ENCODE peak calls at places on chromosomes 1 and 21, in seven cellular contexts. A, Z, K, L, P, F and J are unnamed samples.

GRCh38 chr1:3651939-3652537 is at the start of gene TP73:
- DNase-seq in L (no peak), Z (peak; percentile 11), A (no peak), P (no peak), F (no peak), K (no peak), J (no peak)

GRCh38 chr1:206144605-206145004 is 27.4 kb upstream of the AVPR1B start:
- DNase-seq in P (no peak), L (no peak), Z (no peak), F (no peak), A (no peak), K (no peak), J (no peak)

GRCh38 chr1:236534164-236534651 is 10.4 kb downstream of the LGALS8 start:
- DNase-seq in P (no peak), F (no peak), Z (no peak), L (peak; percentile 78), A (no peak), K (no peak), J (peak; percentile 66)

GRCh38 chr1:27203946-27204345 is 30.5 kb upstream of the WDTC1 start:
- DNase-seq in K (no peak), Z (no peak), L (peak; percentile 16), A (no peak), F (peak; percentile 54), P (no peak), J (no peak)

GRCh38 chr1:168303716-168304540 is 23.3 kb downstream of the TBX19 start:
- DNase-seq in L (no peak), P (no peak), Z (peak; percentile 6), F (peak; percentile 11), K (no peak), A (no peak), J (no peak)

GRCh38 chr21:34865922-34866271 is 183.2 kb downstream of the RUNX1 start:
- DNase-seq in Z (peak; percentile 98), K (peak; percentile 91), L (no peak), A (no peak), P (peak; percentile 87), F (peak; percentile 54), J (peak; percentile 69)

GRCh38 chr1:31573261-31573660 is 3.1 kb upstream of the TINAGL1 start:
- DNase-seq in L (no peak), K (no peak), P (no peak), Z (no peak), F (no peak), A (no peak), J (no peak)

GRCh38 chr1:197838836-197839235 is 63.6 kb upstream of the DENND1B start:
- DNase-seq in L (peak; percentile 90), K (no peak), F (no peak), A (no peak), P (no peak), Z (no peak), J (peak; percentile 71)

GRCh38 chr1:116433283-116434257 is 60.5 kb downstream of the ATP1A1 start:
- DNase-seq in L (peak; percentile 59), A (no peak), P (no peak), F (peak; percentile 27), K (no peak), Z (no peak), J (no peak)

GRCh38 chr1:206734499-206735142 is 36.0 kb upstream of the IL19 start:
- DNase-seq in K (peak; percentile 70), F (no peak), L (peak; percentile 37), A (peak; percentile 45), Z (peak; percentile 54), P (no peak), J (peak; percentile 54)

DNA sequence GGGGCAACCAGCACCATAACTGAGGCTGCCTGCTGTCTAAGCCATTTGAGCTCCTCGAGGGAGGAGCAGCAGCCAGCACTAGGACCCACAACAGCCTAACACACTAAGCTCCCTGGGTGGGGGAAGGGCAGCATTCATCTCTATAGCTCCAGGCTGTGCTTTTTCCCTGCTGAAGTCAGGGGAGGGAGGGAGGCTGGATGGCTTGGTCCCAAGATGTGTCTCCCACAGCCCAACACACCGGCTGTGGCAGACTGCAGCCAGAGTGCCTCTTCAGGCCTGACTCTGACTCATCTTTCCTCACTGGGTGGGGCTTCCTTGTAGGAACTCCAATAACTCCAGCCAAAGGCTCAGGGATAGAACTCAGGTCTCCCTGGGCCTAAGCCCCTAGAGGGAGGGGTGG is 296.3 kb downstream of the PRDM2 start:
- DNase-seq in K (peak; percentile 35), Z (no peak), A (no peak), F (no peak), L (no peak), P (peak; percentile 23), J (no peak)
- H3K18ac ChIP-seq in K (no peak overlapping the region), Z (no peak overlapping the region), A (no peak overlapping the region), F (no peak overlapping the region), L (no peak overlapping the region), P (no peak overlapping the region), J (no peak overlapping the region)

DNA sequence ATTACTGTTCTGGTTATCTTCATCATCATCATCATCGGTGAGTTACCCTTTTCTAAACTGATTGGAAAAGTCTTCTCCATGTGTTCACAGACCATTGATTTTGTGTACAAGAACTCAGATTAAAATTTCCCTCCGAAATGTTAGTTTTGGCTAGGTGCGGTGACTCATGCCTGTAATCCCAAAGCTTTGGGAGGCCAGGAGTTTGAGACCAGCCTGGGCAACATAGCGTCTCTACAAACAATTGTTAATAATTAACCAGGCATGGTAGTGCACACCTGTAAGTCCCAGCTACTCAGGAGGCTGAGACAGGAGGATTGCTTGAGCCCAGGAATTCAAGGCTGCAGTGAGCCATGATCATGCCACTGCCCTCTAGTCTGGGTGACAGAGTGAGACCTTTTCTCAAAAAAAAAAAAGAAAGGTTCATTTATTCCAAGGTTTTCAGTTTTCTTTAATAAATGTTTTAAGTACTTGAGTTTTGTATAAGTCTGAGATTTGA is 5.9 kb upstream of the PER3 start:
- DNase-seq in P (no peak), F (no peak), L (no peak), A (no peak), Z (no peak), K (no peak), J (no peak)
- H3K23ac ChIP-seq in P (no peak overlapping the region), F (no peak overlapping the region), L (no peak overlapping the region), A (no peak overlapping the region), Z (no peak overlapping the region), K (no peak overlapping the region), J (no peak overlapping the region)

DNA sequence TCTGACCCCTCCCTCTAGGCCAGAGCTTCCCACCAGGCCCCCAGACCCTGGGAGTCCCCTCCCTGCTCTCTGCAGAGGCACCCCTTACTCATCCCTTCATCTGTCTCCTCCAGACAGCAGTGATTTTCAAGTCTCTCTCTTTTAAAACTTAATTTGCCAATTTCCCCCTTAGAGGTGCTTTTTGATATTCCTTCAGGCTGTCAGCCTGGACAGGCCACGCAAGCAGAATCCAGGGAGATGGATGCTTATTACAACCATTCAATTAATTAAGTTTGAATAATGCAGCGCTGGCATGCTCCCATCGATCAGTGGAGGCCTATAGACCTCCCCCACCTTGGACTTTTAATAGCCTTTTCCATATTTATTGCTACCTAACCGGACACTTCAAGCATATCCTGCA is 6.2 kb downstream of the CAMK2N1 start:
- DNase-seq in A (no peak), P (no peak), L (no peak), K (no peak), Z (no peak), F (no peak), J (no peak)
- H3K27ac ChIP-seq in A (no peak overlapping the region), P (no peak overlapping the region), L (peak overlapping the region; percentile 19), K (no peak overlapping the region), Z (no peak overlapping the region), F (no peak overlapping the region), J (peak overlapping the region; percentile 95)

GRCh38 chr1:107298526-107298925 is 157.7 kb downstream of the NTNG1 start:
- DNase-seq in K (no peak), Z (no peak), L (no peak), P (no peak), A (no peak), F (no peak), J (no peak)
- H3K18ac ChIP-seq in K (no peak overlapping the region), Z (no peak overlapping the region), L (no peak overlapping the region), P (no peak overlapping the region), A (no peak overlapping the region), F (no peak overlapping the region), J (no peak overlapping the region)